ENCODE peak calls at places on chromosomes 5 and 9, in four cellular contexts. N is mammary epithelial cell, B is GM23338, D is neural progenitor cell. G is an unnamed sample.

GRCh38 chr5:157708866-157709265 is 22.4 kb upstream of the THG1L start:
- DNase-seq in N (no peak), B (no peak), D (no peak), G (no peak)

GRCh38 chr9:133881671-133882381 is 110.3 kb downstream of the VAV2 start:
- DNase-seq in B (no peak), N (peak), D (no peak), G (no peak)

GRCh38 chr9:19171271-19171670 is 44.0 kb upstream of the PLIN2 start:
- DNase-seq in B (no peak), D (no peak), N (no peak), G (no peak)

GRCh38 chr9:134054891-134055811 is 12.7 kb downstream of the BRD3 start:
- DNase-seq in D (no peak), N (no peak), B (no peak), G (no peak)

GRCh38 chr9:35481347-35481975 is 8.4 kb upstream of the RUSC2 start:
- DNase-seq in D (peak), B (peak), N (peak), G (peak)

GRCh38 chr9:93184439-93185221 is 691 bp downstream of the WNK2 start:
- DNase-seq in N (peak), D (peak), B (peak), G (no peak)

GRCh38 chr5:75049581-75050274 is 2.6 kb downstream of the GCNT4 start:
- DNase-seq in D (peak), N (peak), B (peak), G (peak)

GRCh38 chr9:133658442-133659431 is 22.6 kb downstream of the DBH start:
- DNase-seq in D (peak), B (no peak), N (peak), G (no peak)

GRCh38 chr5:181190711-181191525 is 14.1 kb downstream of the TRIM7 start:
- DNase-seq in D (peak), B (peak), N (peak), G (no peak)

GRCh38 chr5:41527201-41527779 is 16.9 kb upstream of the PLCXD3 start:
- DNase-seq in D (no peak), N (peak), B (peak), G (no peak)

GRCh38 chr9:101991926-101992325 is 253.5 kb upstream of the GRIN3A start:
- DNase-seq in B (no peak), D (no peak), N (no peak), G (no peak)

GRCh38 chr5:129094087-129094923 is at the start of gene ISOC1:
- DNase-seq in B (peak), D (peak), N (peak), G (no peak)

GRCh38 chr5:129096382-129096991 is 1.9 kb downstream of the ISOC1 start:
- DNase-seq in N (no peak), D (no peak), B (peak), G (no peak)

GRCh38 chr5:129097498-129098296 is 3.1 kb downstream of the ISOC1 start:
- DNase-seq in N (no peak), B (no peak), D (no peak), G (peak)

GRCh38 chr5:129098488-129099183 is 4.1 kb downstream of the ISOC1 start:
- DNase-seq in B (no peak), N (no peak), D (no peak), G (no peak)

DNA sequence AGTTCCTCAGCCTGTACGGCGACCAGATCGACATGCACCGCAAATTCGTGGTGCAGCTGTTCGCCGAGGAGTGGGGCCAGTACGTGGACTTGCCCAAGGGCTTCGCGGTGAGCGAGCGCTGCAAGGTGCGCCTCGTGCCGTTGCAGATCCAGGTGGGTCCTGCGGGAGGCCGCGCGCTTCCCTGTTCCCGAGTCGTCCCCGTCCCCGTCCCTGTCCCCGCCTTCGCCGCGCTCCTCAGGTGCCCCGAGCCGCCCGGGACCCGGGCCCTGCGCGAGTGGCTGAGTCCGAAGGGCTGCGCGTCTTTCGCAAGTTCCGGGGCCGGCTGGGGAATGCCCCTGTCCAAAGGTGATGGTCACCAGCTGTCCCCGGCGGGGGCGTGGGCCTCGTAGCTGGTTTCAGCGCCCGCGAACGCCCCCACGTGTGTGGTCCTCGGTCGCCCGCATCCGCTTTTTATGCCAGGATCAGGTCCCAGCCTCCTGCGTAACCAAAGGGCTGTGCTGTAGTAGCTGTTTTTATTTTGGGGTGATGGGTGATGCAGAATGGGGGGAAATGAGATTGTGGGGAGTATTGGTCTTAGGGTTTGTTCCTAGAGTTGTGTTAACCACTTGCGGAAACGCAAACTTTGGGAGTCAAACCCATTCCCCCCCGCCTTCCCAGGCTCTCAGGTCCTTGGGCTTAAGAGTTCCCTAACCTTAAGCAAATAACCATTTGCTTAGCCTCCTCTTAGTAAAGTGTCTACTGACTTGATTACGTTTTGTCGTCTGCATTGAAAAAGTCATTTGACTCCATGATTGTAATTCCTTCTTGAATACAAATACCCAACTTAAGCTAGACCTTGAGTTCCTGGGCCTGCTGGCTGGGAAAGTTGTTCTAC is 612 bp downstream of the ISOC1 start:
- DNase-seq in D (peak), N (peak), B (peak), G (no peak)
- TF ChIP-seq EZH2 in D (no peak), N (no peak), B (no peak), G (no peak)

GRCh38 chr9:89603629-89604462 is 966 bp upstream of the GADD45G start:
- DNase-seq in N (peak), B (peak), D (peak), G (no peak)

GRCh38 chr9:89606049-89606481 is 1.3 kb downstream of the GADD45G start:
- DNase-seq in N (peak), D (peak), B (peak), G (no peak)

GRCh38 chr9:89604463-89605180 is at the start of gene GADD45G:
- DNase-seq in N (peak), D (peak), B (peak), G (no peak)

GRCh38 chr9:89606567-89607311 is 1.9 kb downstream of the GADD45G start:
- DNase-seq in N (peak), D (peak), B (peak), G (no peak)

GRCh38 chr9:89605181-89606048 is 603 bp downstream of the GADD45G start:
- DNase-seq in N (peak), B (peak), D (peak), G (no peak)
- TF ChIP-seq EZH2 in N (no peak), B (peak), D (peak), G (peak)

GRCh38 chr5:51378061-51378409 is 5.2 kb upstream of the ISL1 start:
- DNase-seq in N (no peak), D (no peak), B (no peak), G (no peak)
- TF ChIP-seq EZH2 in N (peak), D (peak), B (peak), G (no peak)

GRCh38 chr5:59360130-59360555 is 533.4 kb downstream of the PDE4D start:
- DNase-seq in B (peak), N (no peak), D (no peak), G (no peak)
- TF ChIP-seq EZH2 in B (no peak), N (no peak), D (no peak), G (no peak)

GRCh38 chr5:123093279-123094226 is 4.5 kb downstream of the PRDM6 start:
- DNase-seq in B (peak), N (no peak), D (peak), G (no peak)
- TF ChIP-seq EZH2 in B (peak), N (peak), D (peak), G (no peak)

DNA sequence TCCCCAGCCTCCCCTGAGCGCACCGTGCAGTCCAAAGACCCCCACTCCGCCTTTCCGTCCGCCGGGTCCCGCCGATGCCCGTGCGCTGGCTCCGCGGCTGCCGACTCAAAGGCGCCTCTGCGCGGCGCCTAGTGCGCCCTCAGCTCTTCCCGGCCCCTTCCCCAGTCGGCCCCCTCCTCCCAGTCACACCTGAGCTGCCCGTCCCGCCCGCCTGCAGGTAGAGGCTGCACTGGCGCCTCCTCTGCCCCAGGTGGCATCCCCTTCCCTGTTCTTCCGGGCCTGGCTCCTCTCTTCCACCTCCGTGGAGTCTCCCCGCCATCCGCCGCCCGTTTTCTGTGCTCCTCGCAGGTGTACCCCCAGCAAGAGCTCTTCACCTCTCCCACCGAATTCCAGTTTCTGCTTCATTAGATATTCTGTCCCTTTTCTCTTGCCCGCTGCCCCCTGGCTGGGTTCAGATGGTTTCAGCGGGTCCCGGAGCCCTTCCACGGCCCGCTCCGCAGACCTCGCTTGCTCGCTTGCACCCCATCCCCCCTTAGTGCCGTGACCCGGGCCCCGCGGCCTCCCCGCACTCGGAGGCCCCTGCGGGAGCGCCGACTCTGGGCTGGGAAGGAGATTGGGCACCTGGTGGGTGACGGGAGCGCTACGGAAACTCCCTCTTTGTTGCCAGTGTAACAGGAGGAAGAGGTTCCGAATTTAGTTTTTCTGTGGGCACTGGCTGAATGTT is 707 bp downstream of the SLC44A1 start:
- DNase-seq in B (peak), N (peak), D (peak), G (no peak)
- TF ChIP-seq EZH2 in B (no peak), N (no peak), D (no peak), G (no peak)

GRCh38 chr5:67118050-67118620 is 78.5 kb downstream of the CD180 start:
- DNase-seq in N (no peak), D (no peak), B (peak), G (no peak)

GRCh38 chr5:67120032-67120431 is 76.6 kb downstream of the CD180 start:
- DNase-seq in D (no peak), N (no peak), B (no peak), G (no peak)

GRCh38 chr5:67115238-67115637 is 81.4 kb downstream of the CD180 start:
- DNase-seq in N (no peak), D (no peak), B (no peak), G (no peak)

GRCh38 chr5:67115804-67116203 is 80.8 kb downstream of the CD180 start:
- DNase-seq in N (no peak), B (no peak), D (no peak), G (no peak)

DNA sequence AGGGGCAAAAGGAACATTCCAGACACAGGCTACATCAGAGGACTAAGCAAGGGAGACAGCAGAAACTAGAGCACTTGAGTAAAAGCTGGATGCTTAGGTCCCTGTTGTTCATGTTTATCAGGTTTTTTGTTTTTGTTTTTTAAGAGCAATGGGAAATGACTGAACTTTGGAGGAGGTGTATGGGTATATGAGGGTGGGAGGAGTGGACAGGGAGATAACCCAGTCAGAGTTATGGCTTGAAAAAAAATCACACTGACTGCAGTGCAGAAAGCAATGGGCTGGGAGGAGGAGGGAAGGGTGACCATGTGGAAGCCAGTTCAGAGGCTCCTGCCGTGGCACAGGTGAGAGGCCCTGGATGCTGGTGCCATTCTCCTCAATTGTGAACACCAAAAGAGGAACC is 77.6 kb downstream of the CD180 start:
- DNase-seq in B (no peak), D (no peak), N (no peak), G (no peak)
- TF ChIP-seq EZH2 in B (no peak), D (no peak), N (no peak), G (no peak)

G was measured in keratinocyte.